ENCODE peak calls at places on chromosome 18, in six cellular contexts. F is stomach, N is WTC11, R is NCI-H510A treated with DMSO at 0.1 percent for 48 hours, V is LNCaP clone FGC, O is activated T-helper 1 cell treated with Interleukin-2 at 50 U/mL for 16 hours. A is an unnamed sample.

GRCh38 chr18:12307871-12308385 is at the start of gene TUBB6:
- DNase-seq in V (no peak), N (peak), O (no peak), F (peak), R (peak), A (peak)

GRCh38 chr18:31793531-31793930 is 32.9 kb upstream of the SLC25A52 start:
- DNase-seq in R (no peak), V (no peak), F (no peak), N (no peak), O (no peak), A (no peak)

GRCh38 chr18:79107886-79108285 is 38.7 kb downstream of the ATP9B start:
- DNase-seq in N (no peak), R (no peak), F (no peak), O (no peak), V (no peak), A (no peak)

GRCh38 chr18:74579704-74580103 is 18.0 kb upstream of the ZNF407 start:
- DNase-seq in F (no peak), N (peak), V (no peak), R (no peak), O (no peak), A (no peak)

GRCh38 chr18:2337552-2338141 is 233.7 kb downstream of the METTL4 start:
- DNase-seq in O (no peak), V (no peak), N (peak), R (no peak), F (peak), A (peak)

GRCh38 chr18:34977787-34978532 is 63.3 kb upstream of the MAPRE2 start:
- DNase-seq in R (peak), O (no peak), N (peak), V (no peak), F (peak), A (peak)

GRCh38 chr18:73752546-73752945 is 395.1 kb downstream of the FBXO15 start:
- DNase-seq in F (no peak), N (no peak), O (no peak), V (no peak), R (no peak), A (no peak)

GRCh38 chr18:33838084-33838483 is 260.1 kb downstream of the ASXL3 start:
- DNase-seq in R (peak), V (no peak), O (no peak), N (no peak), F (no peak), A (no peak)

GRCh38 chr18:2992995-2993877 is 19.7 kb downstream of the LPIN2 start:
- DNase-seq in R (no peak), F (no peak), O (no peak), V (no peak), N (no peak), A (no peak)

GRCh38 chr18:63904694-63905093 is 3.1 kb upstream of the SERPINB10 start:
- DNase-seq in R (no peak), O (no peak), V (no peak), N (no peak), F (no peak), A (no peak)

GRCh38 chr18:78974115-78974740 is 5.4 kb upstream of the SALL3 start:
- DNase-seq in N (peak), V (no peak), F (no peak), R (no peak), O (no peak), A (no peak)

A was measured in left colon.